ENCODE peak calls at places on chromosomes 16 and 17, in eight cellular contexts. One of them, this sample, is unnamed.

GRCh38 chr16:13245713-13246377 is 344.4 kb downstream of the SHISA9 start:
- DNase-seq in activated naive CD4-positive, alpha-beta T cell treated with anti-CD3 and anti-CD28 coated beads for 36 hours: no peak
- DNase-seq in activated T-cell treated with anti-CD3 and anti-CD28 coated beads, Interleukin-2, amount 50 U/mL, for 72 hours: no peak
- DNase-seq in NCI-H1092: no peak
- DNase-seq in GM12864: no peak
- DNase-seq in iPS-NIHi11: no peak
- DNase-seq in occipital lobe: no peak
- DNase-seq in NB4: no peak
- DNase-seq in this sample: no peak

GRCh38 chr16:53052519-53053501 is at the start of gene CHD9NB:
- DNase-seq in activated naive CD4-positive, alpha-beta T cell treated with anti-CD3 and anti-CD28 coated beads for 36 hours: peak; percentile 50
- DNase-seq in activated T-cell treated with anti-CD3 and anti-CD28 coated beads, Interleukin-2, amount 50 U/mL, for 72 hours: peak; percentile 20
- DNase-seq in NCI-H1092: no peak
- DNase-seq in GM12864: no peak
- DNase-seq in iPS-NIHi11: no peak
- DNase-seq in occipital lobe: no peak
- DNase-seq in NB4: peak; percentile 74
- DNase-seq in this sample: no peak

GRCh38 chr17:6374271-6374691 is 60.6 kb downstream of the AIPL1 start:
- DNase-seq in activated naive CD4-positive, alpha-beta T cell treated with anti-CD3 and anti-CD28 coated beads for 36 hours: peak; percentile 35
- DNase-seq in activated T-cell treated with anti-CD3 and anti-CD28 coated beads, Interleukin-2, amount 50 U/mL, for 72 hours: no peak
- DNase-seq in NCI-H1092: no peak
- DNase-seq in GM12864: no peak
- DNase-seq in iPS-NIHi11: no peak
- DNase-seq in occipital lobe: no peak
- DNase-seq in NB4: no peak
- DNase-seq in this sample: no peak

GRCh38 chr16:370443-370842 is at the start of gene MRPL28:
- DNase-seq in activated naive CD4-positive, alpha-beta T cell treated with anti-CD3 and anti-CD28 coated beads for 36 hours: peak; percentile 97
- DNase-seq in activated T-cell treated with anti-CD3 and anti-CD28 coated beads, Interleukin-2, amount 50 U/mL, for 72 hours: peak; percentile 96
- DNase-seq in NCI-H1092: peak; percentile 94
- DNase-seq in GM12864: peak; percentile 85
- DNase-seq in iPS-NIHi11: peak; percentile 96
- DNase-seq in occipital lobe: peak; percentile 91
- DNase-seq in NB4: peak; percentile 92
- DNase-seq in this sample: peak; percentile 82

GRCh38 chr16:57579361-57579665 is 36.9 kb downstream of the ADGRG5 start:
- DNase-seq in activated naive CD4-positive, alpha-beta T cell treated with anti-CD3 and anti-CD28 coated beads for 36 hours: no peak
- DNase-seq in activated T-cell treated with anti-CD3 and anti-CD28 coated beads, Interleukin-2, amount 50 U/mL, for 72 hours: no peak
- DNase-seq in NCI-H1092: no peak
- DNase-seq in GM12864: no peak
- DNase-seq in iPS-NIHi11: no peak
- DNase-seq in occipital lobe: no peak
- DNase-seq in NB4: no peak
- DNase-seq in this sample: no peak

GRCh38 chr17:49603720-49604119 is 28.0 kb downstream of the NXPH3 start:
- DNase-seq in activated naive CD4-positive, alpha-beta T cell treated with anti-CD3 and anti-CD28 coated beads for 36 hours: no peak
- DNase-seq in activated T-cell treated with anti-CD3 and anti-CD28 coated beads, Interleukin-2, amount 50 U/mL, for 72 hours: no peak
- DNase-seq in NCI-H1092: no peak
- DNase-seq in GM12864: no peak
- DNase-seq in iPS-NIHi11: no peak
- DNase-seq in occipital lobe: no peak
- DNase-seq in NB4: no peak
- DNase-seq in this sample: no peak

GRCh38 chr16:57285379-57285778 is 907 bp upstream of the PLLP start:
- DNase-seq in activated naive CD4-positive, alpha-beta T cell treated with anti-CD3 and anti-CD28 coated beads for 36 hours: no peak
- DNase-seq in activated T-cell treated with anti-CD3 and anti-CD28 coated beads, Interleukin-2, amount 50 U/mL, for 72 hours: no peak
- DNase-seq in NCI-H1092: no peak
- DNase-seq in GM12864: no peak
- DNase-seq in iPS-NIHi11: no peak
- DNase-seq in occipital lobe: no peak
- DNase-seq in NB4: no peak
- DNase-seq in this sample: no peak

GRCh38 chr17:13385481-13385907 is 216.2 kb downstream of the HS3ST3A1 start:
- DNase-seq in activated naive CD4-positive, alpha-beta T cell treated with anti-CD3 and anti-CD28 coated beads for 36 hours: no peak
- DNase-seq in activated T-cell treated with anti-CD3 and anti-CD28 coated beads, Interleukin-2, amount 50 U/mL, for 72 hours: no peak
- DNase-seq in NCI-H1092: no peak
- DNase-seq in GM12864: no peak
- DNase-seq in iPS-NIHi11: no peak
- DNase-seq in occipital lobe: no peak
- DNase-seq in NB4: peak; percentile 78
- DNase-seq in this sample: no peak

GRCh38 chr17:59372138-59372751 is 40.8 kb downstream of the YPEL2 start:
- DNase-seq in activated naive CD4-positive, alpha-beta T cell treated with anti-CD3 and anti-CD28 coated beads for 36 hours: no peak
- DNase-seq in activated T-cell treated with anti-CD3 and anti-CD28 coated beads, Interleukin-2, amount 50 U/mL, for 72 hours: no peak
- DNase-seq in NCI-H1092: no peak
- DNase-seq in GM12864: peak; percentile 42
- DNase-seq in iPS-NIHi11: no peak
- DNase-seq in occipital lobe: no peak
- DNase-seq in NB4: peak; percentile 78
- DNase-seq in this sample: no peak

GRCh38 chr17:40517286-40517662 is 15.9 kb upstream of the TNS4 start:
- DNase-seq in activated naive CD4-positive, alpha-beta T cell treated with anti-CD3 and anti-CD28 coated beads for 36 hours: no peak
- DNase-seq in activated T-cell treated with anti-CD3 and anti-CD28 coated beads, Interleukin-2, amount 50 U/mL, for 72 hours: no peak
- DNase-seq in NCI-H1092: no peak
- DNase-seq in GM12864: no peak
- DNase-seq in iPS-NIHi11: no peak
- DNase-seq in occipital lobe: no peak
- DNase-seq in NB4: peak; percentile 46
- DNase-seq in this sample: no peak

GRCh38 chr16:24328835-24329418 is 72.8 kb downstream of the CACNG3 start:
- DNase-seq in activated naive CD4-positive, alpha-beta T cell treated with anti-CD3 and anti-CD28 coated beads for 36 hours: no peak
- DNase-seq in activated T-cell treated with anti-CD3 and anti-CD28 coated beads, Interleukin-2, amount 50 U/mL, for 72 hours: no peak
- DNase-seq in NCI-H1092: no peak
- DNase-seq in GM12864: no peak
- DNase-seq in iPS-NIHi11: no peak
- DNase-seq in occipital lobe: no peak
- DNase-seq in NB4: no peak
- DNase-seq in this sample: no peak

GRCh38 chr16:66728117-66728787 is 23.2 kb downstream of the DYNC1LI2 start:
- DNase-seq in activated naive CD4-positive, alpha-beta T cell treated with anti-CD3 and anti-CD28 coated beads for 36 hours: peak; percentile 12
- DNase-seq in activated T-cell treated with anti-CD3 and anti-CD28 coated beads, Interleukin-2, amount 50 U/mL, for 72 hours: no peak
- DNase-seq in NCI-H1092: peak; percentile 3
- DNase-seq in GM12864: no peak
- DNase-seq in iPS-NIHi11: peak; percentile 74
- DNase-seq in occipital lobe: no peak
- DNase-seq in NB4: peak; percentile 71
- DNase-seq in this sample: no peak

GRCh38 chr17:75511270-75511609 is 4.1 kb downstream of the CASKIN2 start:
- DNase-seq in activated naive CD4-positive, alpha-beta T cell treated with anti-CD3 and anti-CD28 coated beads for 36 hours: no peak
- DNase-seq in activated T-cell treated with anti-CD3 and anti-CD28 coated beads, Interleukin-2, amount 50 U/mL, for 72 hours: no peak
- DNase-seq in NCI-H1092: no peak
- DNase-seq in GM12864: no peak
- DNase-seq in iPS-NIHi11: no peak
- DNase-seq in occipital lobe: no peak
- DNase-seq in NB4: no peak
- DNase-seq in this sample: no peak

GRCh38 chr17:63163158-63163520 is 197.1 kb downstream of the TANC2 start:
- DNase-seq in activated naive CD4-positive, alpha-beta T cell treated with anti-CD3 and anti-CD28 coated beads for 36 hours: no peak
- DNase-seq in activated T-cell treated with anti-CD3 and anti-CD28 coated beads, Interleukin-2, amount 50 U/mL, for 72 hours: no peak
- DNase-seq in NCI-H1092: no peak
- DNase-seq in GM12864: no peak
- DNase-seq in iPS-NIHi11: no peak
- DNase-seq in occipital lobe: no peak
- DNase-seq in NB4: no peak
- DNase-seq in this sample: no peak

GRCh38 chr17:57370051-57370581 is 113.8 kb downstream of the MSI2 start:
- DNase-seq in activated naive CD4-positive, alpha-beta T cell treated with anti-CD3 and anti-CD28 coated beads for 36 hours: no peak
- DNase-seq in activated T-cell treated with anti-CD3 and anti-CD28 coated beads, Interleukin-2, amount 50 U/mL, for 72 hours: no peak
- DNase-seq in NCI-H1092: no peak
- DNase-seq in GM12864: no peak
- DNase-seq in iPS-NIHi11: no peak
- DNase-seq in occipital lobe: no peak
- DNase-seq in NB4: no peak
- DNase-seq in this sample: no peak

GRCh38 chr16:10745856-10746255 is 2.2 kb downstream of the NUBP1 start:
- DNase-seq in activated naive CD4-positive, alpha-beta T cell treated with anti-CD3 and anti-CD28 coated beads for 36 hours: no peak
- DNase-seq in activated T-cell treated with anti-CD3 and anti-CD28 coated beads, Interleukin-2, amount 50 U/mL, for 72 hours: no peak
- DNase-seq in NCI-H1092: no peak
- DNase-seq in GM12864: no peak
- DNase-seq in iPS-NIHi11: no peak
- DNase-seq in occipital lobe: no peak
- DNase-seq in NB4: no peak
- DNase-seq in this sample: no peak

GRCh38 chr17:45989759-45990158 is 9.3 kb upstream of the STH start:
- DNase-seq in activated naive CD4-positive, alpha-beta T cell treated with anti-CD3 and anti-CD28 coated beads for 36 hours: no peak
- DNase-seq in activated T-cell treated with anti-CD3 and anti-CD28 coated beads, Interleukin-2, amount 50 U/mL, for 72 hours: no peak
- DNase-seq in NCI-H1092: no peak
- DNase-seq in GM12864: no peak
- DNase-seq in iPS-NIHi11: no peak
- DNase-seq in occipital lobe: no peak
- DNase-seq in NB4: no peak
- DNase-seq in this sample: no peak

GRCh38 chr17:80772906-80773242 is 218.8 kb upstream of the CHMP6 start:
- DNase-seq in activated naive CD4-positive, alpha-beta T cell treated with anti-CD3 and anti-CD28 coated beads for 36 hours: no peak
- DNase-seq in activated T-cell treated with anti-CD3 and anti-CD28 coated beads, Interleukin-2, amount 50 U/mL, for 72 hours: no peak
- DNase-seq in NCI-H1092: no peak
- DNase-seq in GM12864: no peak
- DNase-seq in iPS-NIHi11: no peak
- DNase-seq in occipital lobe: no peak
- DNase-seq in NB4: no peak
- DNase-seq in this sample: no peak

GRCh38 chr17:38448208-38448776 is 20.0 kb downstream of the ARHGAP23 start:
- DNase-seq in activated naive CD4-positive, alpha-beta T cell treated with anti-CD3 and anti-CD28 coated beads for 36 hours: no peak
- DNase-seq in activated T-cell treated with anti-CD3 and anti-CD28 coated beads, Interleukin-2, amount 50 U/mL, for 72 hours: no peak
- DNase-seq in NCI-H1092: no peak
- DNase-seq in GM12864: no peak
- DNase-seq in iPS-NIHi11: no peak
- DNase-seq in occipital lobe: no peak
- DNase-seq in NB4: no peak
- DNase-seq in this sample: no peak